ENCODE peak calls at places on chromosomes 16 and 17, in five cellular contexts. W, K, I, O and R are unnamed samples.

GRCh38 chr16:69112285-69113129 is 7.1 kb downstream of the HAS3 start:
- DNase-seq in W (peak), K (no peak), I (peak), O (no peak), R (no peak)

GRCh38 chr17:5680766-5681165 is 96.5 kb upstream of the NLRP1 start:
- DNase-seq in W (no peak), K (no peak), I (no peak), O (no peak), R (no peak)

GRCh38 chr17:72191356-72191755 is 70.5 kb downstream of the SOX9 start:
- DNase-seq in W (no peak), K (no peak), I (no peak), O (no peak), R (no peak)

GRCh38 chr17:49996495-49997255 is 1.7 kb upstream of the DLX3 start:
- DNase-seq in W (no peak), K (no peak), I (no peak), O (no peak), R (no peak)

GRCh38 chr16:17412221-17412620 is 58.5 kb downstream of the XYLT1 start:
- DNase-seq in W (no peak), K (no peak), I (no peak), O (no peak), R (no peak)

GRCh38 chr17:57915532-57915931 is 39.7 kb downstream of the CUEDC1 start:
- DNase-seq in W (no peak), K (no peak), I (peak), O (no peak), R (no peak)

GRCh38 chr16:86604436-86605220 is 26.3 kb downstream of the FOXL1 start:
- DNase-seq in W (no peak), K (no peak), I (no peak), O (no peak), R (no peak)

GRCh38 chr16:65178151-65178550 is 56.3 kb upstream of the CDH11 start:
- DNase-seq in W (no peak), K (peak), I (no peak), O (no peak), R (no peak)

GRCh38 chr16:19021747-19022146 is 38.0 kb downstream of the TMC7 start:
- DNase-seq in W (no peak), K (no peak), I (no peak), O (no peak), R (no peak)

GRCh38 chr16:4500283-4500682 is 24.1 kb downstream of the HMOX2 start:
- DNase-seq in W (peak), K (no peak), I (no peak), O (no peak), R (no peak)

GRCh38 chr16:19114359-19115147 is 789 bp downstream of the ITPRIPL2 start:
- DNase-seq in W (peak), K (no peak), I (peak), O (no peak), R (no peak)

GRCh38 chr17:67194134-67194533 is 50.9 kb downstream of the HELZ start:
- DNase-seq in W (no peak), K (peak), I (no peak), O (no peak), R (peak)

GRCh38 chr16:75064403-75065148 is 52.0 kb downstream of the LDHD start:
- DNase-seq in W (no peak), K (no peak), I (no peak), O (no peak), R (no peak)

GRCh38 chr17:77422104-77422782 is 281.5 kb downstream of the SEC14L1 start:
- DNase-seq in W (no peak), K (peak), I (no peak), O (no peak), R (no peak)

GRCh38 chr16:31476305-31477219 is 4.6 kb downstream of the TGFB1I1 start:
- DNase-seq in W (peak), K (no peak), I (peak), O (no peak), R (no peak)

GRCh38 chr16:54287758-54288591 is 1.4 kb upstream of the IRX3 start:
- DNase-seq in W (no peak), K (no peak), I (no peak), O (no peak), R (no peak)

GRCh38 chr17:2102931-2103398 is 48.1 kb downstream of the HIC1 start:
- DNase-seq in W (no peak), K (no peak), I (no peak), O (no peak), R (no peak)

GRCh38 chr16:89924298-89924924 is 1.3 kb downstream of the TUBB3 start:
- DNase-seq in W (peak), K (no peak), I (no peak), O (no peak), R (no peak)

GRCh38 chr16:89925596-89926079 is 2.5 kb downstream of the TUBB3 start:
- DNase-seq in W (no peak), K (no peak), I (no peak), O (no peak), R (no peak)

GRCh38 chr16:89922884-89923639 is at the start of gene TUBB3:
- DNase-seq in W (peak), K (no peak), I (peak), O (no peak), R (no peak)

GRCh38 chr16:89923640-89924297 is 627 bp downstream of the TUBB3 start:
- DNase-seq in W (peak), K (no peak), I (no peak), O (no peak), R (no peak)

DNA sequence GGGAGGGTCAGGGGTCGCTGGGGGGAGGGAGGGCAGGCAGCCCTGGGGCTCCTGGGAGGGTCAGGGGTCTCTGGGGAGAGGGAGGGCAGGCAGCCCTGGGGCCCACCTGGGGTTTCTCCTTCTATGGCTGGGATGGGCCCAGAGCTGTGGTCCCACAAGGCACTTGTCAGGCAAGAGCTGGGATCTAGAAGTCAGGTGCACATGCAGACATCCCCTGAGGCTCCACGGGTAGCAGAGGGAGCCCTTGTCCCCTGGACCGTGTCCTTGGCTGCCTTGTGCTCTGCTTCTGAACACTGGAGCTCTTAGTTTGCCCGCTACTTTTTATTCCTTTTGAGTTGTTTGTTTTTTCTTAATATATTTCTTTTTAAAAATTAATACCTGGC is 1.8 kb downstream of the TUBB3 start:
- DNase-seq in W (no peak), K (no peak), I (no peak), O (no peak), R (no peak)
- H3K4me3 ChIP-seq in W (no peak), K (peak), I (no peak), O (peak), R (peak)

GRCh38 chr17:68623811-68624210 is 22.6 kb upstream of the FAM20A start:
- DNase-seq in W (no peak), K (no peak), I (no peak), O (no peak), R (no peak)

GRCh38 chr17:68624381-68624780 is 23.2 kb upstream of the FAM20A start:
- DNase-seq in W (no peak), K (no peak), I (no peak), O (no peak), R (no peak)

GRCh38 chr17:68616334-68616733 is 15.2 kb upstream of the FAM20A start:
- DNase-seq in W (no peak), K (no peak), I (no peak), O (no peak), R (no peak)

GRCh38 chr17:68622423-68622822 is 21.3 kb upstream of the FAM20A start:
- DNase-seq in W (no peak), K (no peak), I (no peak), O (no peak), R (no peak)

GRCh38 chr17:68621065-68621464 is 19.9 kb upstream of the FAM20A start:
- DNase-seq in W (no peak), K (no peak), I (no peak), O (no peak), R (no peak)
- TF ChIP-seq CTCF in W (no peak), K (no peak), I (no peak), O (no peak), R (no peak)

DNA sequence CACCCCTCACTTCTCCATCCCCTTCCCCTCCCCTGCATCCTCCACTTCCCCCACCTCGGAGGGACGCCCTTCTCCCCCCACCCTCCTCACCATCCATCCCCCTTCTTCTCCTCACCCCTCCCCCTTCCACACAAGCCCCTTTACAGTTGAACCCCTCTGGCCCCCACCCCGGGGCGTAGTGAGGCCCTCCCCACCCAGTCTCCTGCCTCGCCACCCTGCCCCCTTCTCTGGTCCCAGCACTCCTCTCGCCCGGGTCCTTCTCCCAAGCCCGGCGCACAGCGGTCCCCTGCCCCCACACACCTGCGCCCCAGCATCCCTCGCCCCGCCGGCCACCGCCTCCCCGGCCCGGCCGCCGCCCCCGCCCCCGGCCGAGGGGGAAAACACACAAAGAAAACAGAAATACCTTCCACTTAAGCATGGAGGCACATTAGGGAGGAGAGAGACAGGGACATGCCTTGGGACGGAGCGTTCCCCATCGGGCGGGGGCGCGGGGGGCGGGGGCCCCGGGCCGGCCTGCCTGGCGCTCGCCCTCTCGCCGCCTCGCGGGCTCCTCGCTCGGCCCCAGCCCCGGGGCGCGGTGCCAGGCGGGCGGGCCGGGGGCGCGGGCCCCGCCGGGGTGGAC is 411 bp downstream of the SRCIN1 start:
- DNase-seq in W (no peak), K (no peak), I (no peak), O (no peak), R (no peak)
- H3K4me3 ChIP-seq in W (no peak), K (no peak), I (peak), O (no peak), R (peak)

DNA sequence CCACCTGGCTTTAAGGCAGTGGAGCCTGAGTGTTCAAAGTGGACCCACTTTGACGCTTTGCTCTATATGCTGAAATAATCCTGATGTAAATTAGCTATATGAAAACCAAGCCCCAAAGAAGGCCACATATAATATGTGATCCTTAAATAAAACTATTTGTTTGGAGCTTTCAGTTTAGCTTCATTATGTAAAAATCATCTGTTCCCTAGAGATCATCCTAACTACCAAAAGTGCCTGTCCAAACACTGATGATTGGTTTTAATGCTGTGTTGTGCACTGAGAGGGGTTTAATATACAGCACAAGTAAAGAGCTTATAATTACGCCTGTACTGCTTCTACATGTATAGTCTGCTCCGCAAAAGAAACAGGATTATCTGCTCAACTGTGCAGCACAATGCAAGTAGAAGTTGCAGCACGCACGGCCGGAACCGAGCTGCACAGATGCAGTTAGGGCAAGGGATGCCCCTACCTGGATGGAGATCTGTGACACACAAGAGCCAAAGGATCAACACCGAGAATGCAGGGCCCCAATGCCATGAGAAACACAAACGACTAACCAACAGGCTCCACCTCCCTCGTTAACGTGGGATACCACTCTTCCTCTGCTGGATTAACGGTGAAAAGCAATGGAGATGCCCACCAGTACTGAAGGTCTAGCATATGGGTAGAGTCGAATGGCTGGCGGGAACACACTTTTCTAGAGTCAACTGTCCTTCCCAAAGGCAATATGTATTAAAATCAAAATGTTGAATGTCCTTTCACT is 20.5 kb downstream of the USP7 start:
- DNase-seq in W (no peak), K (no peak), I (no peak), O (no peak), R (no peak)
- TF ChIP-seq CTCF in W (no peak), K (no peak), I (no peak), O (no peak), R (no peak)

DNA sequence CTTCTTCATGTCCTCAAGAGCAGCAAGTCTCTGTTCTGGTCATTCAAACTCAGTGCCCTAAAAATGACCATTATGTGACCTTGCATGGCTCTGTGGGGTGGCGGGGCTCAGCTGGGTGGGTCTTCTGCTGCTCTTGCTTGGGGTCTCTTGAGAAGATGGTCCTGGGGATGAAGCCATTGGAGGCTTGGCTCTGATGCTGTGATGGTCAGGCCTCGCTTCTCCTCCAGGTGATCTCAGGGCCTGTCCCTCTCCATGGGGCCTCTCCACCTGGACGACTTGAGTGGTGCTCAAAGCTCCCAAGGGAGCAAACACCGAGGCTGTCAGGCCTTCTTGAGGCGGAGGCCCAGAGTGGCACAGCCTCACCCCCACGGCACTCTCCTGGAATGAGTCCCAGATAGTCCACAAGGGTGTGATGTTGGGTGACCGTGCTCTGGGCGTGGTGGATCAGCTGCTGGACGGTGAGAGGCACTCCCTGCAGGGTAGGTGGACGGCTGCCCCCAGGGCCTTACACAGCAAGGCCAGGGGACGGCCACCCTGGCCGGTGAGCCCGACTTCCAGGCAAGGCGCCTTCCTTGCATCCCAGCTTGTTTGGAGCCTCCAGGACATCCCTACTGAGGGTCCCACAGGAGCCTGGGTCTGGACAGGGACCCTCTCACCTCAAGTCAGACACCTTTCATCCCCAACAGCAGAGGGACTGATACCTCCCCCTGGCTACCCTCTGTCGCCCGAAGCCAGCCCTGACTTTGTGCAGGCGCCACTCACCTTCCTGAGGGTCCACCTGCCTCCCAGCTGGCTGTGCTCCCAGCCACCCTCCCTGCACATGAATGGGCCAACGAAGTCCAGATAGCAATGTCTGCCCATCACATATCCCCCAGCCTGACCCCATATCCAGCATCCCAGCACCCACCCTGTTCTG is 48.7 kb downstream of the USP22 start:
- DNase-seq in W (no peak), K (no peak), I (no peak), O (no peak), R (no peak)
- H3K4me3 ChIP-seq in W (no peak), K (no peak), I (no peak), O (no peak), R (no peak)

GRCh38 chr17:61376931-61377838 is 22.5 kb upstream of the TBX2 start:
- DNase-seq in W (no peak), K (no peak), I (no peak), O (no peak), R (no peak)
- TF ChIP-seq CTCF in W (no peak), K (no peak), I (no peak), O (no peak), R (no peak)

GRCh38 chr17:9880582-9880999 is 24.5 kb downstream of the RCVRN start:
- DNase-seq in W (peak), K (peak), I (no peak), O (no peak), R (no peak)
- H3K4me3 ChIP-seq in W (no peak), K (no peak), I (no peak), O (no peak), R (no peak)

GRCh38 chr16:50381679-50382440 is 13.1 kb upstream of the BRD7 start:
- DNase-seq in W (no peak), K (no peak), I (no peak), O (no peak), R (no peak)
- TF ChIP-seq CTCF in W (no peak), K (peak), I (no peak), O (no peak), R (no peak)